ENCODE peak calls at places on chromosomes 5 and 9, in six cellular contexts. N is stomach, D is GM23338, G is transverse colon, Q is breast epithelium, Y is SK-N-SH. F is an unnamed sample. For H3K4me1, the result is how much of the 10 kb centered on the place peaks cover.

GRCh38 chr5:9361835-9362234 is 184.0 kb downstream of the SEMA5A start:
- DNase-seq in Q (no peak), N (peak), D (peak), G (peak), Y (peak), F (no peak)

GRCh38 chr9:131618071-131618479 is 72.8 kb downstream of the PRRT1B start:
- DNase-seq in Q (no peak), Y (peak), G (no peak), D (no peak), N (peak), F (no peak)

GRCh38 chr9:86859966-86860365 is 87.3 kb downstream of the GAS1 start:
- DNase-seq in D (peak), Q (no peak), N (no peak), Y (no peak), G (no peak), F (no peak)

GRCh38 chr9:89278997-89279739 is 31.8 kb upstream of the CKS2 start:
- DNase-seq in Q (no peak), N (no peak), D (peak), G (no peak), Y (peak), F (no peak)

GRCh38 chr5:79938468-79938867 is 52.6 kb downstream of the MTX3 start:
- DNase-seq in G (no peak), Q (no peak), D (no peak), Y (no peak), N (no peak), F (no peak)

GRCh38 chr5:37730896-37731455 is 108.9 kb downstream of the GDNF start:
- DNase-seq in D (no peak), G (no peak), N (no peak), Q (no peak), Y (no peak), F (no peak)

GRCh38 chr5:53874409-53874808 is 314.0 kb downstream of the NDUFS4 start:
- DNase-seq in Q (no peak), Y (peak), D (peak), G (no peak), N (no peak), F (no peak)

GRCh38 chr9:110555551-110555950 is 24.0 kb downstream of the SVEP1 start:
- DNase-seq in N (no peak), Y (no peak), G (no peak), Q (no peak), D (no peak), F (no peak)

GRCh38 chr5:141234109-141234508 is 11.0 kb downstream of the PCDHB14 start:
- DNase-seq in N (no peak), D (peak), Y (no peak), G (no peak), Q (no peak), F (no peak)

GRCh38 chr5:64635056-64635686 is 55.1 kb upstream of the SHISAL2B start:
- DNase-seq in Q (no peak), Y (peak), D (peak), N (no peak), G (no peak), F (no peak)

GRCh38 chr9:21392270-21392669 is 7.1 kb upstream of the IFNA2 start:
- DNase-seq in G (no peak), Q (no peak), N (no peak), Y (peak), D (peak), F (no peak)

GRCh38 chr5:90640484-90641059 is 82.0 kb downstream of the ADGRV1 start:
- DNase-seq in N (no peak), D (peak), Q (no peak), Y (no peak), G (no peak), F (no peak)

GRCh38 chr9:93510041-93510440 is 56.7 kb upstream of the FAM120AOS start:
- DNase-seq in D (no peak), N (no peak), Q (no peak), Y (no peak), G (no peak), F (no peak)

GRCh38 chr9:126471084-126471611 is 142.6 kb upstream of the LMX1B start:
- DNase-seq in G (peak), Q (no peak), D (no peak), Y (no peak), N (peak), F (peak)

GRCh38 chr9:93197670-93198069 is 13.7 kb downstream of the WNK2 start:
- DNase-seq in Q (no peak), N (no peak), G (no peak), D (no peak), Y (no peak), F (no peak)

GRCh38 chr9:99031319-99031718 is 73.6 kb upstream of the TGFBR1 start:
- DNase-seq in N (no peak), Q (no peak), G (no peak), Y (no peak), D (no peak), F (no peak)

GRCh38 chr5:153594785-153595184 is 104.3 kb downstream of the GRIA1 start:
- DNase-seq in D (no peak), N (no peak), Q (no peak), G (no peak), Y (no peak), F (no peak)

GRCh38 chr5:35899805-35900204 is 38.6 kb downstream of the CAPSL start:
- DNase-seq in Q (no peak), Y (no peak), D (no peak), N (no peak), G (no peak), F (no peak)

DNA sequence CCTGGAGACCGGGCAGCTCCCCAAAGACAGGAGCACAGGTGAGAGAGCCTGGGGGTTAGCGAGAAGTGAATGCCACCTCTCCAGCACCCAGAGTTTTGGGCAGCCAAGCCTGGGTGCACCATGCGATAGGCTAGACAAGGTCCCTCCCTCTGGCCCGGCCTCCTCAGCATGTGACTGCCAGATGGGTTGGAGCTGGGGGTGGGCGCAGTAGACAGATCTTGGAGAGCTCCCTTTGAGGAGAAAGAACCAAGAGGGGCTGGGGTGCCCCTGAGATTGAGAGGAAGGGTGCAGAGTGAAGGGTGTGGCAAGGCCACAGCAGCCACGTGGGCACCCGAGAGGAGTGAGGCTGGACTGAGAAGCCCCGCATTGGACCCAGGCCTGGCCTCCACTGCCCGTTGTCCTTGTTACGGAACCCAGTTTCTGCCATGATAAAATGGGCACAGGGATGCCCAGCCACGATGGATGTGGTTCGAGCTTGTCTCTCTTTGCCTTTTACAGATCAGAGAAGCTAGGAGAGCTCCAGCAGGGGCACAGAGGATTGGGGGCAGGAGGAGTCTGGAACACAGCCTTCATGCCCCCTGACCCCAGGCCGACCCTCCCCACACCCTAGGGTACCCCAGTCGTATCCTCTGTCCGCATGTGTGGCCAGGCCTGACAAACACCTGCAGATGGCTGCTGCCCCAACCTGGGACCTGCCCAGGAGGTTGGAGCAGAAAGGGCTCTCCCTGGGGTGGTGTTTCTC is 1.3 kb downstream of the TMEM141 start:
- DNase-seq in N (no peak), Y (no peak), D (no peak), Q (no peak), G (no peak), F (no peak)
- H3K4me3 ChIP-seq in N (peak), Y (peak), D (no peak), Q (no peak), G (peak), F (peak)

DNA sequence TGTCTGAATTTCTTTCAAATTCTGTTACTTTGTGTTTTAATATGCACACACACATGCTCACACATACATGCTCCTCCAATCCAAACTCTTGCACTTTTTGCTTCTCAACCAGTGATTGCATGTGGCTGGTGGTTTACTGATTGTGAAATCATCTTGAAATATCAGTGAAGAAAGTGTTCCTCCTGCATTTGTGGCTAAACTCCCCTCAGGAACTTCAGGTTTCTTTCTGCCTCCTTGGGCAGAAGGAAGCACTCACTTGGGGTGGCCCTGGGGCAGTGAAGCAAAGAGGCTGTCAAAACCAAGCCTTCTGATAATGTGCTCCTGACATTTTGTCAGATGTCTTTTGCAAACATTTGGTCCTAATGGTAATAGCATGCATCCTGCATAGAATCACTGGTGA is 377.3 kb upstream of the KLF4 start:
- DNase-seq in Y (no peak), N (no peak), D (no peak), G (no peak), Q (no peak), F (peak)
- H3K4me1 ChIP-seq in Y (under half), N (under half), D (under half), G (under half), Q (under half), F (under half)

GRCh38 chr9:134388976-134389375 is 62.7 kb downstream of the RXRA start:
- DNase-seq in N (no peak), G (no peak), D (no peak), Q (no peak), Y (no peak), F (no peak)

GRCh38 chr9:134384811-134385479 is 58.7 kb downstream of the RXRA start:
- DNase-seq in G (no peak), Y (no peak), Q (no peak), N (no peak), D (no peak), F (no peak)

GRCh38 chr9:134388289-134388808 is 62.1 kb downstream of the RXRA start:
- DNase-seq in Q (no peak), N (no peak), D (no peak), Y (no peak), G (no peak), F (no peak)

GRCh38 chr9:134385873-134386370 is 59.7 kb downstream of the RXRA start:
- DNase-seq in Y (no peak), G (no peak), N (no peak), Q (no peak), D (no peak), F (no peak)

DNA sequence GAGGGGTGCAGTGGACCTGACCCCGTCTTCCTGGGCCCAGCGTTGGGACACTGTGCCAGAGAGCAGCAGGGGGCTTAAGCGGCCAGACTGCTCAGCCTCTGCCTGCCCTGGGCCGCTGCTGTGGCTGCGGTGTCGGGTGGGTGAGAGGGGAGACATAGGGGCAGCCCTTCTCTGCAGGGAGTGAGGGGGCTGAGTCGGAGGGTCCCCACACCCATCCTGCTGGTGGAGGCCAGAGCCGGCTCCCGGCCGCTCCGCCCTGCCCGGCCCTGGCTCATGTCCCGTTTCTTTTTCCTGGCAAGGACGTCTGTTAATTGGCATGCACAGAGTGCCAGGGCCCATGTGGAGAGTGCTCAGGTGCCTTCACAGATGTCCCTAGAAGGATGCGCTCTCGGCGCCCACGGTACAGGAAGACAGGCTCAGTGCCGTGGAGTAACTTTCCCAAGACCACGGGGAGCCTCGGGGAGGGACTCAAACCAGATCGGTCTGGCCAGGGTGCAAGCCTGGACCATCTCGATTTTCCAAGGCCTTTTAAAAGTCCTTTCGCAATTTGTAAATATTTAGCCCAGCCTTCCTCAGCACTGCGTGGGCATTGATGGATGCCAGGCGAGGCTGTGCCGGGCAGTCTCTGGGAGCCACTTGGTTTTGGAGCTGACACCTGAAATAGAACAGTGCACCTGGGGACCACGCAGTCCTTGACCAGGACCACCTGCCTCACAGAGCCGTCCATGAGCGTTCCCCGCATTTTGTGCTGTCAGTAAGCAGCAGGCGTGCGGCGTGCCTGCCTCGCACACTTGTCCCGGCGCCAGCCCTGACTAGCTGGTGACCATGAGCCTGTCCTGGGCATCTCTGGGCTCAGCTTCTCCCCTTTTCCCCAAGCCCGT is 60.9 kb downstream of the RXRA start:
- DNase-seq in Q (peak), Y (no peak), D (no peak), N (peak), G (peak), F (peak)
- TF ChIP-seq POLR2AphosphoS5 in Q (no peak), Y (no peak), D (no peak), N (no peak), G (peak), F (no peak)

DNA sequence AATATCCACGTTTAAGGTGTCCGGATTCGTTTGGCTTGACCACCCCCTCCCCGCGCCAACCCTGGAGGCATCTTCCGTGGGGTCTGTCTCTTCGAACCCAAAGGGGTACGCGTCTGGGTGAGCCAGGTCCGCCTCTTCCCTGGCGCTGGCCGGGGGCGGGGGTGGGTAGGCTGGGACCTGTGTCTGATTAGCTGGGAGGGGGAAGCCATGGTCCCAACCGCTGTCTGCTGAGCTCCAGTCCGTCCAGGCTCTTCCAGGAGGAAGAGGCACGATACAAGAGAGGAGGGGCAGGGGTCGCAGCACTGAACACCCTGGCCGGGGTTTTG is at the start of gene LVRN:
- DNase-seq in N (no peak), Q (no peak), D (no peak), Y (no peak), G (no peak), F (no peak)
- H3K4me3 ChIP-seq in N (peak), Q (peak), D (peak), Y (peak), G (peak), F (no peak)

GRCh38 chr9:130288393-130288792 is 22.8 kb downstream of the HMCN2 start:
- DNase-seq in N (no peak), G (no peak), Q (no peak), D (no peak), Y (no peak), F (no peak)
- H3K4me1 ChIP-seq in N (under half), G (under half), Q (under half), D (under half), Y (under half), F (under half)

GRCh38 chr5:34762321-34762871 is 76.6 kb upstream of the TTC23L start:
- DNase-seq in Y (peak), N (no peak), D (no peak), Q (no peak), G (no peak), F (no peak)
- TF ChIP-seq POLR2AphosphoS5 in Y (peak), N (no peak), D (no peak), Q (peak), G (peak), F (no peak)

DNA sequence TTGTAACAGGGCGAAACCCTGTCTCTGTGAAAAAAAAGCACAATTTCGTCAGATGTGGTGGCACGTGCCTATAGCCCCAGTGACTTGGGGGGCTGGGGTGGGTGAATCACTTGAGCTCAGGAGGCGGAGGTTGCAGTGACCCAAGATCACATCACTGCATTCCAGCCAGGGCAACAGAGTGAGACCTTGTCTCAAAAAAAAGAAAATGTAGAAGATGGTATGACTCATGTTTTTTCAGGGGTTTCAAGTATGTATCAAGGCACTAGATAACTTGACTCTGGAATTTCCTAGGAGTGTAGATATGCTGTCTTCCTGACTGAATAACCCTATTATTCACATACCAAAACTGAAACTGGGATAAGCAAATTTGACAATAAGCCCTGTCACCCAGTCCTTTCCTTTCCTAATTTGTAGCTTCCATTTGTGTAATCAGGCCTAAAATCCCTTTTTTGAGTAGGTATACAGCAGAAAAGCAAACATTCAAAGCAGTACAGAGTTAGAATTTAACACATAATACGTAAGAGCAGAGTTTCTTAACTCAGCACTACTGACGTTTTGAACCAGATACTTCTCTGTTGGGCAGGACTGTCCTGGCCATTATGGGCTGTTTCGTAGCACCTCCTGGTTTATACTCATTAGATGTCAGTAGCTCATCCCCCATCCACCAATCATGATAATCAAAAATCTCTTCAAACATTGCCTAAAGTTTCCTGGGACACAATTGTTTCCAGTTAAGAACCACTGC is 17.3 kb upstream of the ANKRD18B start:
- DNase-seq in Y (no peak), N (no peak), D (no peak), G (no peak), Q (no peak), F (no peak)
- H3K4me3 ChIP-seq in Y (peak), N (no peak), D (no peak), G (no peak), Q (no peak), F (no peak)

DNA sequence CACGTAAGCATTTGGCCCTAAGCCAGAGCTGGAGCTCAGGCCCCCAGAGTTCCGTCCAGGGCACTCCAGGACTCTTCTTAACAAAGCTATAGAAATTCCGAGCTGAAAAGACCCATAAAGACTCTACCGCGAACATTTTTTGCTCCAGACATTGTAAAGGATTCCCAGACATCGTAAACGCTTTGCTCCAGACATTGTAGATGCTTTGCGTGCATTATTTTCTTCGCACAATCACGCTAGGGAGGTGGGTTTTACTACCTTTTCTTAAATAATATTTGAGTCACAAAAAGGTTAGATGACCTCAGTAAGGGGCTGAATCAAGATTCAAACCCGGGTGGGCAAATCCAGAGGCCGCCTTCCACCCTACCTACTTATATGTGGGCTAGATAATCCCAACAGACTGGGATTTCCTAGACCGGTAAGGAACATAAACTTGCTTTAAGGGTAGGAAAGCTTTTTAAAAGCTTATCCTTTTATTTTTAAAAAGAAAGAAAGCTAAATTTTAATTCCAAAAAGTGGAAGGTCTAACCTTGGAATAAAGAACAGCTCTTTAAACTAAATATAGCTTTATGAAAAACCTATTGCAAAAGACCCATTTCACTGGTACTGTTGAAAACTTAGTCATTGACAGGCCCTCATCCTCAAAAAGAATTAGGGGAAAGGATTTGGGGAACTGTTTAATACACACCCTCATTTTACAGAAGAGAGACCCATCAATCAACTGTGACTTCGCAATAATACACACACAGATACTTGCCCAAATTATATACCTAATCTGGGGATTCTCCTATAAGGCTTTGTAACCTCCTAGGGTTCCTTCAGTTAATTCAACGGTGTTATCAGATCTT is 816 bp upstream of the TNIP1 start:
- DNase-seq in Y (no peak), G (no peak), D (no peak), Q (no peak), N (no peak), F (no peak)
- H3K4me1 ChIP-seq in Y (under half), G (under half), D (under half), Q (under half), N (half or more), F (half or more)